ENCODE peak calls at places on chromosomes 5 and 9, in eight cellular contexts. F is ovary; I is fibroblast of lung; Y is breast epithelium; J is CD4-positive, alpha-beta memory T cell; G is tibial artery; Z is IMR-90; P is heart left ventricle. L is an unnamed sample. For H3K4me1 and H3K9me3, the result is how much of the 10 kb centered on the place peaks cover.

GRCh38 chr5:38373733-38374132 is 115.4 kb downstream of the EGFLAM start:
- DNase-seq in F (no peak), I (peak), Y (no peak), J (no peak), G (no peak), Z (peak), P (no peak), L (no peak)

GRCh38 chr9:91533382-91533781 is 109.8 kb upstream of the NFIL3 start:
- DNase-seq in F (no peak), I (no peak), Y (no peak), J (no peak), G (no peak), Z (no peak), P (no peak), L (no peak)

GRCh38 chr5:145856285-145856818 is 16.5 kb downstream of the GRXCR2 start:
- DNase-seq in F (peak), I (peak), Y (no peak), J (no peak), G (peak), Z (peak), P (peak), L (peak)

GRCh38 chr5:96112123-96112670 is 150.5 kb upstream of the ELL2 start:
- DNase-seq in F (no peak), I (no peak), Y (no peak), J (no peak), G (no peak), Z (no peak), P (no peak), L (no peak)

GRCh38 chr5:55657443-55657842 is 54.7 kb downstream of the SLC38A9 start:
- DNase-seq in F (no peak), I (no peak), Y (no peak), J (no peak), G (no peak), Z (no peak), P (no peak), L (no peak)

GRCh38 chr5:138563340-138564118 is 11.7 kb downstream of the HSPA9 start:
- DNase-seq in F (no peak), I (no peak), Y (no peak), J (no peak), G (no peak), Z (no peak), P (no peak), L (no peak)

GRCh38 chr9:4258321-4259093 is 41.4 kb downstream of the GLIS3 start:
- DNase-seq in F (no peak), I (peak), Y (no peak), J (no peak), G (no peak), Z (peak), P (no peak), L (no peak)

GRCh38 chr5:10662083-10662482 is 98.2 kb downstream of the ANKRD33B start:
- DNase-seq in F (no peak), I (no peak), Y (no peak), J (no peak), G (no peak), Z (no peak), P (no peak), L (no peak)

GRCh38 chr9:91560301-91560700 is 136.7 kb upstream of the NFIL3 start:
- DNase-seq in F (no peak), I (peak), Y (no peak), J (no peak), G (no peak), Z (peak), P (no peak), L (no peak)

GRCh38 chr5:111935022-111935421 is 178.0 kb upstream of the NREP start:
- DNase-seq in F (no peak), I (no peak), Y (no peak), J (no peak), G (no peak), Z (no peak), P (no peak), L (no peak)

GRCh38 chr5:111935835-111936234 is 178.8 kb upstream of the NREP start:
- DNase-seq in F (no peak), I (peak), Y (no peak), J (no peak), G (no peak), Z (no peak), P (no peak), L (no peak)

GRCh38 chr5:111932207-111932606 is 175.2 kb upstream of the NREP start:
- DNase-seq in F (no peak), I (peak), Y (no peak), J (no peak), G (no peak), Z (peak), P (no peak), L (no peak)

GRCh38 chr5:111932628-111933027 is 175.6 kb upstream of the NREP start:
- DNase-seq in F (no peak), I (peak), Y (no peak), J (no peak), G (no peak), Z (no peak), P (peak), L (no peak)

GRCh38 chr5:111934511-111934910 is 177.5 kb upstream of the NREP start:
- DNase-seq in F (no peak), I (no peak), Y (no peak), J (no peak), G (no peak), Z (no peak), P (no peak), L (no peak)
- H3K4me1 ChIP-seq in F (under half), I (under half), Y (under half), J (under half), G (under half), Z (under half), P (under half), L (under half)

DNA sequence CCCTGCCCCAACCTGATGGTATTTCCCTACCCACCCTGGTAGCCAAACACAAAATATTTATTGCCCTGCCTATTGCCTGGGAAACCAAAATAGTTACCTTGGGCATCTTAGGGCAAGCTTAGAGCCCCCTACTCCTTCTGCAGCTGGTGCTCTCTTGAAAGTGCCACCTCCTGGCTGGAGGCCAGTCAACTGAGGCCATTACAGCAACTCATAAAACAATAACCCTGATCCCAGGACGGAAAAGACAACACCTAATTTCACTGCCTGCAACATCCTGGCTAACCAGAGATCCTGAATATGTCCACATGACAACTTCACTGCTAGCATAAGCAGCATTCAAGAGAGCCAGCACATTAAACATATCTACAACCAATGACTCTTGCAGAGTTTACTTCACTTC is 38.7 kb downstream of the MTAP start:
- DNase-seq in F (no peak), I (no peak), Y (no peak), J (no peak), G (no peak), Z (no peak), P (no peak), L (no peak)
- H3K9me3 ChIP-seq in F (under half), I (under half), Y (under half), J (under half), G (under half), Z (under half), P (under half), L (under half)

GRCh38 chr5:150517272-150518152 is 9.6 kb downstream of the NDST1 start:
- DNase-seq in F (no peak), I (peak), Y (no peak), J (no peak), G (no peak), Z (peak), P (peak), L (peak)
- H3K4me1 ChIP-seq in F (under half), I (under half), Y (under half), J (under half), G (under half), Z (under half), P (half or more), L (half or more)

GRCh38 chr5:140767444-140767843 is 18.5 kb upstream of the PCDHA1 start:
- DNase-seq in F (no peak), I (no peak), Y (no peak), J (no peak), G (no peak), Z (no peak), P (no peak), L (no peak)
- H3K9me3 ChIP-seq in F (under half), I (under half), Y (half or more), J (half or more), G (half or more), Z (under half), P (half or more), L (half or more)

GRCh38 chr5:135386886-135387628 is 12.0 kb downstream of the MACROH2A1 start:
- DNase-seq in F (no peak), I (peak), Y (no peak), J (no peak), G (no peak), Z (peak), P (peak), L (no peak)
- H3K4me1 ChIP-seq in F (under half), I (under half), Y (under half), J (under half), G (under half), Z (under half), P (half or more), L (half or more)